ENCODE peak calls at places on chromosomes 6 and 20, in eight cellular contexts. S is CD8-positive, alpha-beta T cell; Q is uterus; G is Right ventricle myocardium inferior; C is GM12864; E is NCI-H1105; X is HCEC 1CT; N is stimulated activated CD8-positive, alpha-beta memory T cell treated with anti-CD3 and anti-CD28 coated beads, Interleukin-7, amount 100 ng/mL, for 1 hour. H is an unnamed sample.

GRCh38 chr20:64192406-64192805 is 28.2 kb downstream of the MYT1 start:
- DNase-seq in Q (no peak), E (no peak), X (no peak), N (no peak), G (no peak), S (no peak), C (no peak), H (no peak)

GRCh38 chr20:17227199-17227535 is 327 bp downstream of the PCSK2 start:
- DNase-seq in S (no peak), Q (no peak), N (no peak), E (peak), C (no peak), X (no peak), G (no peak), H (no peak)

GRCh38 chr6:40492126-40492525 is 95.0 kb downstream of the LRFN2 start:
- DNase-seq in N (no peak), E (no peak), Q (no peak), S (no peak), C (no peak), X (no peak), G (no peak), H (no peak)

GRCh38 chr20:58515240-58516212 is at the start of gene APCDD1L:
- DNase-seq in Q (peak), S (no peak), C (no peak), G (no peak), E (no peak), X (peak), N (no peak), H (peak)

GRCh38 chr20:4867036-4867435 is 134.3 kb downstream of the SLC23A2 start:
- DNase-seq in E (no peak), Q (no peak), X (no peak), C (no peak), G (no peak), S (no peak), N (no peak), H (no peak)

GRCh38 chr6:140208286-140208685 is 833.8 kb upstream of the CITED2 start:
- DNase-seq in Q (no peak), E (peak), X (peak), C (no peak), G (no peak), N (no peak), S (no peak), H (no peak)

GRCh38 chr20:23200914-23201313 is 114.8 kb upstream of the CD93 start:
- DNase-seq in N (no peak), G (no peak), S (no peak), Q (no peak), E (no peak), X (no peak), C (no peak), H (peak)

GRCh38 chr6:142697912-142698311 is 247.1 kb downstream of the HIVEP2 start:
- DNase-seq in Q (no peak), G (no peak), S (no peak), C (no peak), X (no peak), N (no peak), E (no peak), H (no peak)

GRCh38 chr6:111427341-111428116 is 55.5 kb downstream of the REV3L start:
- DNase-seq in E (no peak), C (peak), S (no peak), X (peak), Q (no peak), G (no peak), N (no peak), H (no peak)

GRCh38 chr6:41937472-41937871 is 4.1 kb downstream of the CCND3 start:
- DNase-seq in S (no peak), N (no peak), Q (no peak), C (no peak), G (no peak), E (no peak), X (no peak), H (no peak)

GRCh38 chr20:32534661-32535240 is 50.4 kb downstream of the NOL4L start:
- DNase-seq in Q (no peak), S (peak), C (no peak), N (peak), X (no peak), G (no peak), E (no peak), H (no peak)

GRCh38 chr6:158312672-158313397 is 570 bp downstream of the TULP4 start:
- DNase-seq in S (no peak), N (no peak), E (no peak), X (no peak), G (no peak), C (no peak), Q (no peak), H (no peak)